ENCODE peak calls at places on chromosomes 1 and 21, in eight cellular contexts. L is HFF-Myc; G is AG09319; C is ureter; D is ascending aorta; H is stimulated activated naive CD8-positive, alpha-beta T cell treated with anti-CD3 and anti-CD28 coated beads, Interleukin-15, amount 100 ng/mL, for 72 hours; N is T follicular helper cell; S is CD14-positive monocyte. A is an unnamed sample.

GRCh38 chr1:198153103-198153502 is 3.7 kb upstream of the NEK7 start:
- DNase-seq in S (no peak), H (no peak), L (no peak), D (peak; percentile 90), G (no peak), N (no peak), C (no peak), A (no peak)

GRCh38 chr21:34593423-34593822 is 21.5 kb downstream of the RCAN1 start:
- DNase-seq in C (no peak), D (no peak), G (no peak), L (no peak), S (no peak), N (no peak), H (no peak), A (no peak)

GRCh38 chr1:210262167-210262896 is 29.7 kb downstream of the SERTAD4 start:
- DNase-seq in S (no peak), C (no peak), N (no peak), D (peak; percentile 76), H (no peak), L (peak; percentile 94), G (peak; percentile 87), A (no peak)

GRCh38 chr1:54084794-54085193 is 31.4 kb downstream of the TCEANC2 start:
- DNase-seq in N (no peak), L (no peak), H (no peak), C (no peak), D (no peak), G (no peak), S (no peak), A (no peak)

GRCh38 chr1:57007948-57008347 is 42.1 kb upstream of the C8B start:
- DNase-seq in H (no peak), C (no peak), S (no peak), L (no peak), N (no peak), G (no peak), D (no peak), A (no peak)

GRCh38 chr21:20004353-20004752 is 993.9 kb upstream of the NCAM2 start:
- DNase-seq in H (no peak), C (no peak), G (no peak), D (no peak), N (no peak), L (no peak), S (no peak), A (no peak)

GRCh38 chr1:198929961-198930599 is 291.2 kb downstream of the PTPRC start:
- DNase-seq in S (no peak), C (no peak), H (no peak), G (no peak), D (no peak), N (no peak), L (no peak), A (no peak)

GRCh38 chr1:246629030-246629429 is 62.8 kb downstream of the CNST start:
- DNase-seq in N (no peak), H (no peak), C (no peak), S (no peak), D (no peak), G (no peak), L (no peak), A (no peak)

GRCh38 chr1:29236993-29237905 is 927 bp downstream of the PTPRU start:
- DNase-seq in H (no peak), G (no peak), C (peak; percentile 65), N (no peak), S (no peak), D (peak; percentile 78), L (no peak), A (no peak)

GRCh38 chr1:32754282-32755097 is 51.9 kb upstream of the SYNC start:
- DNase-seq in L (no peak), H (peak; percentile 56), G (no peak), S (no peak), N (peak; percentile 29), C (peak; percentile 77), D (peak; percentile 63), A (no peak)